ENCODE peak calls at places on chromosomes 11 and 22, in four cellular contexts. J is prostate gland; V is stimulated activated naive CD8-positive, alpha-beta T cell treated with anti-CD3 and anti-CD28 coated beads, Interleukin-15, Interleukin-2, amounts not matched to agents 100 U/mL and 50 U/mL, for 24 hours; U is fibroblast of mammary gland. K is an unnamed sample.

GRCh38 chr11:2440646-2441045 is 3.7 kb downstream of the TRPM5 start:
- DNase-seq in J (no peak), V (no peak), U (no peak), K (no peak)

GRCh38 chr11:45233121-45233803 is 52.9 kb downstream of the SYT13 start:
- DNase-seq in J (peak; percentile 40), V (peak; percentile 74), U (peak; percentile 55), K (peak; percentile 46)

GRCh38 chr22:17117400-17117799 is 3.8 kb downstream of the TMEM121B start:
- DNase-seq in J (no peak), V (no peak), U (no peak), K (no peak)

GRCh38 chr11:119720311-119720710 is 8.7 kb downstream of the NECTIN1 start:
- DNase-seq in J (no peak), V (no peak), U (peak; percentile 46), K (no peak)

GRCh38 chr11:36618025-36618700 is 20.1 kb upstream of the RAG2 start:
- DNase-seq in J (no peak), V (no peak), U (no peak), K (no peak)

GRCh38 chr22:48939441-48940265 is 888.0 kb downstream of the BRD1 start:
- DNase-seq in J (no peak), V (no peak), U (no peak), K (no peak)

GRCh38 chr11:32131321-32131720 is 40.4 kb downstream of the RCN1 start:
- DNase-seq in J (no peak), V (no peak), U (no peak), K (peak; percentile 75)

GRCh38 chr11:331332-332060 is 10.8 kb upstream of the IFITM3 start:
- DNase-seq in J (no peak), V (no peak), U (no peak), K (no peak)

GRCh38 chr22:19679476-19680099 is 34.7 kb upstream of the SEPTIN5 start:
- DNase-seq in J (no peak), V (peak; percentile 69), U (no peak), K (no peak)

GRCh38 chr22:19645391-19645790 is 68.9 kb upstream of the SEPTIN5 start:
- DNase-seq in J (no peak), V (no peak), U (no peak), K (no peak)

GRCh38 chr11:73139476-73140198 is 2.5 kb downstream of the FCHSD2 start:
- DNase-seq in J (no peak), V (no peak), U (peak; percentile 35), K (peak; percentile 60)

GRCh38 chr11:15170170-15170569 is 55.4 kb downstream of the INSC start:
- DNase-seq in J (no peak), V (no peak), U (peak; percentile 56), K (peak; percentile 24)

K was measured in iris pigment epithelial cell.